ENCODE peak calls at places on chromosomes 12 and 14, in four cellular contexts. M is NAMALWA; S is RWPE1; V is activated CD8-positive, alpha-beta memory T cell treated with anti-CD3 and anti-CD28 coated beads for 48 hours. D is an unnamed sample.

GRCh38 chr12:98847242-98847641 is 202.2 kb downstream of the APAF1 start:
- DNase-seq in M (no peak), V (no peak), S (no peak), D (no peak)

GRCh38 chr12:21552983-21553673 is 27.0 kb downstream of the SPX start:
- DNase-seq in V (no peak), M (no peak), S (no peak), D (no peak)

GRCh38 chr12:121861549-121862254 is 3.0 kb upstream of the HPD start:
- DNase-seq in S (no peak), M (no peak), V (no peak), D (no peak)

GRCh38 chr12:117020536-117021220 is 78.5 kb downstream of the TESC start:
- DNase-seq in M (no peak), S (no peak), V (no peak), D (no peak)

GRCh38 chr12:12582193-12582881 is 19.7 kb upstream of the DUSP16 start:
- DNase-seq in V (no peak), S (no peak), M (no peak), D (no peak)

GRCh38 chr14:89155491-89155890 is 261.5 kb downstream of the FOXN3 start:
- DNase-seq in V (no peak), S (no peak), M (no peak), D (no peak)

GRCh38 chr12:39798429-39798828 is 178.8 kb upstream of the ABCD2 start:
- DNase-seq in M (no peak), V (no peak), S (no peak), D (no peak)

GRCh38 chr12:112904571-112904970 is 2.2 kb upstream of the OAS1 start:
- DNase-seq in S (no peak), M (no peak), V (no peak), D (no peak)

GRCh38 chr12:45235087-45236025 is 19.5 kb downstream of the ANO6 start:
- DNase-seq in V (no peak), S (peak), M (no peak), D (no peak)

GRCh38 chr12:59113831-59114273 is 193.5 kb upstream of the LRIG3 start:
- DNase-seq in V (peak), M (peak), S (peak), D (no peak)

GRCh38 chr12:118549506-118550109 is 173.3 kb downstream of the SUDS3 start:
- DNase-seq in M (no peak), S (no peak), V (no peak), D (no peak)